ENCODE peak calls at places on chromosomes 11 and 22, in four cellular contexts. One of them, this sample, is unnamed. For H3K36me3, the result is how much of the 10 kb centered on the place peaks cover.

GRCh38 chr11:1520987-1521349 is 34.4 kb upstream of the MOB2 start:
- DNase-seq in mesenchymal stem cell: no peak
- DNase-seq in transverse colon: no peak
- DNase-seq in esophagus muscularis mucosa: no peak
- DNase-seq in this sample: no peak

GRCh38 chr11:12149672-12150225 is 39.4 kb downstream of the MICAL2 start:
- DNase-seq in transverse colon: peak
- DNase-seq in esophagus muscularis mucosa: no peak
- DNase-seq in mesenchymal stem cell: peak
- DNase-seq in this sample: no peak

GRCh38 chr11:11148104-11148509 is 204.9 kb downstream of the CSNK2A3 start:
- DNase-seq in transverse colon: peak
- DNase-seq in esophagus muscularis mucosa: peak
- DNase-seq in mesenchymal stem cell: peak
- DNase-seq in this sample: peak

GRCh38 chr11:22792497-22792896 is 37.1 kb downstream of the SVIP start:
- DNase-seq in esophagus muscularis mucosa: no peak
- DNase-seq in mesenchymal stem cell: peak
- DNase-seq in transverse colon: no peak
- DNase-seq in this sample: peak

GRCh38 chr11:59545179-59546020 is 34.1 kb downstream of the OR4D9 start:
- DNase-seq in mesenchymal stem cell: peak
- DNase-seq in transverse colon: no peak
- DNase-seq in esophagus muscularis mucosa: no peak
- DNase-seq in this sample: peak

GRCh38 chr11:69642549-69642912 is 1.6 kb downstream of the CCND1 start:
- DNase-seq in esophagus muscularis mucosa: no peak
- DNase-seq in transverse colon: peak
- DNase-seq in mesenchymal stem cell: no peak
- DNase-seq in this sample: no peak

GRCh38 chr11:23226331-23226909 is 366.1 kb upstream of the CCDC179 start:
- DNase-seq in mesenchymal stem cell: peak
- DNase-seq in esophagus muscularis mucosa: no peak
- DNase-seq in transverse colon: no peak
- DNase-seq in this sample: peak

GRCh38 chr22:18970180-18970947 is 34.3 kb upstream of the PRODH start:
- DNase-seq in esophagus muscularis mucosa: no peak
- DNase-seq in transverse colon: no peak
- DNase-seq in mesenchymal stem cell: peak
- DNase-seq in this sample: no peak

GRCh38 chr11:72001834-72002591 is 3.3 kb downstream of the IL18BP start:
- DNase-seq in mesenchymal stem cell: no peak
- DNase-seq in esophagus muscularis mucosa: no peak
- DNase-seq in transverse colon: no peak
- DNase-seq in this sample: no peak

GRCh38 chr11:19631657-19632325 is 80.8 kb upstream of the NAV2 start:
- DNase-seq in mesenchymal stem cell: no peak
- DNase-seq in esophagus muscularis mucosa: no peak
- DNase-seq in transverse colon: no peak
- DNase-seq in this sample: no peak

GRCh38 chr11:122933434-122933833 is 48.2 kb downstream of the BSX start:
- DNase-seq in mesenchymal stem cell: no peak
- DNase-seq in transverse colon: no peak
- DNase-seq in esophagus muscularis mucosa: no peak
- DNase-seq in this sample: no peak

GRCh38 chr11:121412000-121412587 is 40.0 kb upstream of the SORL1 start:
- DNase-seq in mesenchymal stem cell: no peak
- DNase-seq in transverse colon: no peak
- DNase-seq in esophagus muscularis mucosa: no peak
- DNase-seq in this sample: no peak

GRCh38 chr11:7516488-7516887 is 2.7 kb downstream of the PPFIBP2 start:
- DNase-seq in transverse colon: no peak
- DNase-seq in mesenchymal stem cell: no peak
- DNase-seq in esophagus muscularis mucosa: no peak
- DNase-seq in this sample: no peak

GRCh38 chr11:131217313-131218297 is 152.8 kb upstream of the NTM start:
- DNase-seq in mesenchymal stem cell: no peak
- DNase-seq in esophagus muscularis mucosa: no peak
- DNase-seq in transverse colon: no peak
- DNase-seq in this sample: peak

GRCh38 chr11:27161071-27161470 is 120.5 kb downstream of the BBOX1 start:
- DNase-seq in esophagus muscularis mucosa: no peak
- DNase-seq in mesenchymal stem cell: peak
- DNase-seq in transverse colon: no peak
- DNase-seq in this sample: peak

GRCh38 chr11:17978553-17979287 is 34.1 kb downstream of the SERGEF start:
- DNase-seq in esophagus muscularis mucosa: no peak
- DNase-seq in mesenchymal stem cell: peak
- DNase-seq in transverse colon: peak
- DNase-seq in this sample: peak

GRCh38 chr11:126816655-126817054 is 183.9 kb downstream of the KIRREL3 start:
- DNase-seq in esophagus muscularis mucosa: no peak
- DNase-seq in transverse colon: no peak
- DNase-seq in mesenchymal stem cell: peak
- DNase-seq in this sample: no peak

GRCh38 chr11:15697437-15698236 is 582.9 kb downstream of the INSC start:
- DNase-seq in mesenchymal stem cell: no peak
- DNase-seq in esophagus muscularis mucosa: peak
- DNase-seq in transverse colon: no peak
- DNase-seq in this sample: no peak

GRCh38 chr11:121291896-121292502 is 572 bp upstream of the SC5D start:
- DNase-seq in mesenchymal stem cell: no peak
- DNase-seq in esophagus muscularis mucosa: no peak
- DNase-seq in transverse colon: peak
- DNase-seq in this sample: peak

GRCh38 chr11:47756208-47756607 is 10.9 kb downstream of the FNBP4 start:
- DNase-seq in transverse colon: no peak
- DNase-seq in esophagus muscularis mucosa: no peak
- DNase-seq in mesenchymal stem cell: no peak
- DNase-seq in this sample: no peak

GRCh38 chr11:65298131-65298535 is 16.5 kb upstream of the CDC42EP2 start:
- DNase-seq in transverse colon: peak
- DNase-seq in esophagus muscularis mucosa: no peak
- DNase-seq in mesenchymal stem cell: peak
- DNase-seq in this sample: no peak

GRCh38 chr22:22750335-22751042 is 106.1 kb downstream of the GGTLC2 start:
- DNase-seq in transverse colon: no peak
- DNase-seq in mesenchymal stem cell: no peak
- DNase-seq in esophagus muscularis mucosa: no peak
- DNase-seq in this sample: no peak

GRCh38 chr22:39277135-39277607 is 32.4 kb upstream of the PDGFB start:
- DNase-seq in esophagus muscularis mucosa: no peak
- DNase-seq in transverse colon: no peak
- DNase-seq in mesenchymal stem cell: peak
- DNase-seq in this sample: peak

GRCh38 chr11:70210051-70210501 is 7.0 kb downstream of the FADD start:
- DNase-seq in esophagus muscularis mucosa: no peak
- DNase-seq in transverse colon: no peak
- DNase-seq in mesenchymal stem cell: no peak
- DNase-seq in this sample: no peak

GRCh38 chr22:25992331-25992730 is 176.9 kb upstream of the SEZ6L start:
- DNase-seq in transverse colon: no peak
- DNase-seq in mesenchymal stem cell: no peak
- DNase-seq in esophagus muscularis mucosa: no peak
- DNase-seq in this sample: no peak

GRCh38 chr11:24068197-24068596 is 428.7 kb upstream of the LUZP2 start:
- DNase-seq in transverse colon: no peak
- DNase-seq in esophagus muscularis mucosa: no peak
- DNase-seq in mesenchymal stem cell: no peak
- DNase-seq in this sample: no peak

DNA sequence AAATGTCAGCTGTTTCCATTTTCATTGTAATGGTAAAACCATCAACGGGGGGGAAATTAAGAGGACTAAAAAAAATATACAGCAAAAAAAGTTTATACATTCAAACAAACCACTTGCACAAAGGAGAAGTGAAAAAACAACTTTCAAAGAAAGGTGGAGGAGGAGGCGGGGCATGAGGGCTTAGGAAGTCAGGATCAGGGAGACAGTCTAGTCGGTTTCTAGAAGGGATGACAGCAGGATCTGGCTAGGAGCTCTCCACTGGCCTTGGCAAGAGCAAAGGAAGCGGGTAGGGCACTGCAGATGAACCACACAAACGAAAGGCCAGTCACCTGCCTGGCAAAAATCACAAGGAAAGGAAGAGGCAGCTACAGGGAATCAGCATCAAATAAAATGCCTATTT is 31.0 kb downstream of the NAP1L4 start:
- DNase-seq in esophagus muscularis mucosa: no peak
- DNase-seq in mesenchymal stem cell: no peak
- DNase-seq in transverse colon: no peak
- DNase-seq in this sample: no peak
- H3K36me3 ChIP-seq in esophagus muscularis mucosa: half or more
- H3K36me3 ChIP-seq in mesenchymal stem cell: under half
- H3K36me3 ChIP-seq in transverse colon: under half
- H3K36me3 ChIP-seq in this sample: under half

GRCh38 chr22:46668116-46668515 is 47.9 kb downstream of the GRAMD4 start:
- DNase-seq in mesenchymal stem cell: no peak
- DNase-seq in transverse colon: no peak
- DNase-seq in esophagus muscularis mucosa: no peak
- DNase-seq in this sample: no peak

GRCh38 chr22:46667245-46667623 is 47.0 kb downstream of the GRAMD4 start:
- DNase-seq in esophagus muscularis mucosa: no peak
- DNase-seq in mesenchymal stem cell: no peak
- DNase-seq in transverse colon: no peak
- DNase-seq in this sample: no peak

GRCh38 chr22:46665751-46666280 is 45.6 kb downstream of the GRAMD4 start:
- DNase-seq in transverse colon: no peak
- DNase-seq in mesenchymal stem cell: no peak
- DNase-seq in esophagus muscularis mucosa: no peak
- DNase-seq in this sample: no peak

GRCh38 chr22:46665151-46665695 is 45.0 kb downstream of the GRAMD4 start:
- DNase-seq in transverse colon: no peak
- DNase-seq in mesenchymal stem cell: no peak
- DNase-seq in esophagus muscularis mucosa: no peak
- DNase-seq in this sample: no peak

GRCh38 chr22:46666577-46667244 is 46.5 kb downstream of the GRAMD4 start:
- DNase-seq in transverse colon: no peak
- DNase-seq in esophagus muscularis mucosa: no peak
- DNase-seq in mesenchymal stem cell: no peak
- DNase-seq in this sample: no peak
- H3K36me3 ChIP-seq in transverse colon: under half
- H3K36me3 ChIP-seq in esophagus muscularis mucosa: under half
- H3K36me3 ChIP-seq in mesenchymal stem cell: half or more
- H3K36me3 ChIP-seq in this sample: under half

GRCh38 chr11:102382384-102382783 is 35.4 kb downstream of the BIRC2 start:
- DNase-seq in transverse colon: no peak
- DNase-seq in esophagus muscularis mucosa: no peak
- DNase-seq in mesenchymal stem cell: no peak
- DNase-seq in this sample: peak

GRCh38 chr11:102383839-102384238 is 36.8 kb downstream of the BIRC2 start:
- DNase-seq in transverse colon: no peak
- DNase-seq in esophagus muscularis mucosa: no peak
- DNase-seq in mesenchymal stem cell: no peak
- DNase-seq in this sample: no peak

GRCh38 chr11:102386376-102386775 is 39.4 kb downstream of the BIRC2 start:
- DNase-seq in transverse colon: no peak
- DNase-seq in mesenchymal stem cell: no peak
- DNase-seq in esophagus muscularis mucosa: no peak
- DNase-seq in this sample: no peak

GRCh38 chr11:102385053-102385976 is 38.3 kb downstream of the BIRC2 start:
- DNase-seq in transverse colon: no peak
- DNase-seq in esophagus muscularis mucosa: no peak
- DNase-seq in mesenchymal stem cell: no peak
- DNase-seq in this sample: no peak

GRCh38 chr11:102384419-102385052 is 37.5 kb downstream of the BIRC2 start:
- DNase-seq in transverse colon: no peak
- DNase-seq in mesenchymal stem cell: no peak
- DNase-seq in esophagus muscularis mucosa: no peak
- DNase-seq in this sample: no peak
- H3K36me3 ChIP-seq in transverse colon: under half
- H3K36me3 ChIP-seq in mesenchymal stem cell: under half
- H3K36me3 ChIP-seq in esophagus muscularis mucosa: under half
- H3K36me3 ChIP-seq in this sample: under half

DNA sequence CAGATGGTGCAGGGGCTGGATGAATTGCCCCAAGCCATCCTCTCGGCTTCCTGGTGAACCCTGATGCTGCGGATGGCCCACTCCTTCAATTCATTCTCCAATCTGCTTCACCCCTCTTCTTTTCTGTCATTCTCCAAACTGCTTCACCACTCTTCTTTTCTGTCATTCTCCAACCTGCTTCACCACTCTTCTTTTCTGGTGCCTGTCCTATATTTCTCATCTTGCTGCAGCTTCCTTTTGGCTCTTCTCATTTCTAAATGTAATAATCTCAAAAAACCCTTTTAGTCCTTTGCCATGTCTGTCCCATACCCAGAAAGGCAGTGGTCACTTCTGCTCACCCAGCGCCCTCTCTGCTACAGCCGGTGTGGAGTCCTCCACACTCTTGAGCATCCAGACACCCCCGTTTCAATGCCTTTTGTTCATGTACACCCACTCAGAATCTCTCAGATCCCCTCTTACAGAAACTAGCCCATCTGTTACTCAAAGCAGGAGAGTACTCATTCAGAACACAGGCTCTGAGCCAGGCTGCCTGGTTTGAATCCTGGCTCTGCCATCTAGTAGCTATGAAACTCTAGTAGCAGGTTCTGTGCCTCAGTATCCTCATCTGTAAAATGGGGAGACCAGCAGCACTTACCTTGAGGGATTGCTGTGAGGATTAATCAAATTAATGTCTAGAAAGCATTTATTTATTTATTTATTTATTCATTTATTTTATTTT is 14.9 kb downstream of the SERPIND1 start:
- DNase-seq in mesenchymal stem cell: no peak
- DNase-seq in esophagus muscularis mucosa: no peak
- DNase-seq in transverse colon: no peak
- DNase-seq in this sample: no peak
- H3K36me3 ChIP-seq in mesenchymal stem cell: under half
- H3K36me3 ChIP-seq in esophagus muscularis mucosa: under half
- H3K36me3 ChIP-seq in transverse colon: under half
- H3K36me3 ChIP-seq in this sample: under half

GRCh38 chr22:50452649-50453048 is 22.2 kb downstream of the SBF1 start:
- DNase-seq in esophagus muscularis mucosa: no peak
- DNase-seq in mesenchymal stem cell: no peak
- DNase-seq in transverse colon: no peak
- DNase-seq in this sample: no peak

GRCh38 chr22:50456466-50457234 is 18.2 kb downstream of the SBF1 start:
- DNase-seq in transverse colon: no peak
- DNase-seq in esophagus muscularis mucosa: no peak
- DNase-seq in mesenchymal stem cell: no peak
- DNase-seq in this sample: no peak

GRCh38 chr22:50456026-50456425 is 18.8 kb downstream of the SBF1 start:
- DNase-seq in transverse colon: no peak
- DNase-seq in mesenchymal stem cell: no peak
- DNase-seq in esophagus muscularis mucosa: no peak
- DNase-seq in this sample: no peak

GRCh38 chr22:50454556-50455075 is 20.2 kb downstream of the SBF1 start:
- DNase-seq in transverse colon: no peak
- DNase-seq in esophagus muscularis mucosa: no peak
- DNase-seq in mesenchymal stem cell: no peak
- DNase-seq in this sample: no peak

DNA sequence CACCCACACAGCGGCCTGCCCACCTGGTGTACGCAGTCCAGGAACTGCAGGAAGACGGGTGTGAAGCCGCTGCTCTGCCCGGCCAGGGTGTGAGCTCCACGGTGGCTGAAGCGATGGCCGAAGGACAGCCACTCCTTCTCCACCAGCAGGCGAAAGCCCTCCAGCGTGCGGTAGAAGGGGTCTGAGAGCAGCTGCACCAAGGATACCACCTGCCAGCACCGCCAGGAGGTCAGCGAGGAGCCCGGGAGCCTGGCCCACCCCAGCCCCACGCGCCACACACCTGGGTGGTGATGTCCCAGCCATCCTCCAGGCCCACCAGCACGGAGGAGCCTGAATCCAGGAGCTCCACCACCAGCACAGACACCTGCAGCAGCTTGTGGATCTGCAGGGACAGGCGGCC is 19.6 kb downstream of the SBF1 start:
- DNase-seq in transverse colon: no peak
- DNase-seq in mesenchymal stem cell: no peak
- DNase-seq in esophagus muscularis mucosa: no peak
- DNase-seq in this sample: no peak
- H3K36me3 ChIP-seq in transverse colon: under half
- H3K36me3 ChIP-seq in mesenchymal stem cell: half or more
- H3K36me3 ChIP-seq in esophagus muscularis mucosa: half or more
- H3K36me3 ChIP-seq in this sample: half or more

This sample was measured in bronchial epithelial cell.